ENCODE peak calls at places on chromosomes 3 and 15, in eight cellular contexts. Q is colonic mucosa, W is left ventricle myocardium inferior, S is kidney, U is upper lobe of right lung, D is mammary epithelial cell, Y is right lobe of liver, K is neural crest cell. H is an unnamed sample.

GRCh38 chr3:77392181-77392580 is 352.3 kb downstream of the ROBO2 start:
- DNase-seq in Q (no peak), W (no peak), S (no peak), U (no peak), D (no peak), Y (no peak), K (no peak), H (no peak)

GRCh38 chr3:192467230-192468186 is 259.8 kb downstream of the FGF12 start:
- DNase-seq in Q (peak; percentile 45), W (no peak), S (peak; percentile 62), U (no peak), D (peak; percentile 47), Y (peak; percentile 60), K (peak; percentile 54), H (peak; percentile 28)

GRCh38 chr3:11563749-11564148 is 80.0 kb downstream of the VGLL4 start:
- DNase-seq in Q (no peak), W (no peak), S (peak; percentile 55), U (no peak), D (no peak), Y (no peak), K (no peak), H (no peak)

GRCh38 chr15:25790003-25790660 is 73.0 kb downstream of the ATP10A start:
- DNase-seq in Q (peak; percentile 42), W (peak; percentile 55), S (peak; percentile 64), U (peak; percentile 23), D (no peak), Y (no peak), K (no peak), H (no peak)

GRCh38 chr15:90571063-90571541 is 41.4 kb downstream of the CRTC3 start:
- DNase-seq in Q (peak; percentile 85), W (peak; percentile 38), S (no peak), U (no peak), D (no peak), Y (no peak), K (no peak), H (no peak)

GRCh38 chr15:29272219-29272618 is 2.6 kb upstream of the NSMCE3 start:
- DNase-seq in Q (no peak), W (no peak), S (no peak), U (no peak), D (no peak), Y (no peak), K (no peak), H (no peak)

GRCh38 chr15:88113909-88114308 is 142.6 kb downstream of the NTRK3 start:
- DNase-seq in Q (no peak), W (no peak), S (no peak), U (no peak), D (no peak), Y (no peak), K (no peak), H (no peak)

GRCh38 chr15:70201376-70201775 is 103.7 kb upstream of the TLE3 start:
- DNase-seq in Q (no peak), W (no peak), S (no peak), U (peak; percentile 13), D (no peak), Y (no peak), K (no peak), H (no peak)

GRCh38 chr3:176514297-176514696 is 683.0 kb downstream of the TBL1XR1 start:
- DNase-seq in Q (no peak), W (no peak), S (no peak), U (no peak), D (peak; percentile 32), Y (no peak), K (no peak), H (peak; percentile 3)

GRCh38 chr3:58487140-58487886 is 4.6 kb upstream of the KCTD6 start:
- DNase-seq in Q (no peak), W (peak; percentile 27), S (peak; percentile 68), U (no peak), D (peak; percentile 71), Y (peak; percentile 66), K (no peak), H (no peak)

GRCh38 chr15:25899870-25900269 is 36.7 kb upstream of the ATP10A start:
- DNase-seq in Q (no peak), W (no peak), S (no peak), U (no peak), D (no peak), Y (no peak), K (no peak), H (no peak)

GRCh38 chr3:139797724-139798343 is 120.1 kb upstream of the NMNAT3 start:
- DNase-seq in Q (peak; percentile 20), W (no peak), S (no peak), U (no peak), D (peak; percentile 24), Y (no peak), K (peak; percentile 65), H (peak; percentile 9)

GRCh38 chr3:31462050-31462569 is 70.6 kb upstream of the STT3B start:
- DNase-seq in Q (peak; percentile 47), W (no peak), S (no peak), U (no peak), D (peak; percentile 33), Y (no peak), K (no peak), H (peak; percentile 54)

GRCh38 chr15:91807122-91807521 is 46.4 kb upstream of the SLCO3A1 start:
- DNase-seq in Q (no peak), W (no peak), S (no peak), U (no peak), D (no peak), Y (no peak), K (no peak), H (no peak)

GRCh38 chr3:194470615-194471014 is 16.2 kb downstream of the ATP13A3 start:
- DNase-seq in Q (no peak), W (no peak), S (no peak), U (no peak), D (no peak), Y (no peak), K (no peak), H (no peak)

GRCh38 chr15:91853501-91853967 is at the start of gene SLCO3A1:
- DNase-seq in Q (peak; percentile 75), W (peak; percentile 86), S (peak; percentile 92), U (peak; percentile 93), D (peak; percentile 72), Y (peak; percentile 69), K (peak; percentile 45), H (peak; percentile 45)

GRCh38 chr3:126407412-126408044 is 12.8 kb downstream of the CFAP100 start:
- DNase-seq in Q (peak; percentile 8), W (no peak), S (no peak), U (no peak), D (no peak), Y (no peak), K (no peak), H (no peak)
- TF ChIP-seq CTCF in Q (no peak), W (no peak), S (no peak), U (no peak), D (no peak), Y (no peak), K (no peak), H (no peak)

GRCh38 chr15:71802770-71803169 is 7.6 kb upstream of the NR2E3 start:
- DNase-seq in Q (no peak), W (no peak), S (no peak), U (no peak), D (no peak), Y (no peak), K (no peak), H (peak; percentile 49)
- TF ChIP-seq CTCF in Q (peak; percentile 12), W (peak; percentile 37), S (peak; percentile 20), U (no peak), D (peak; percentile 25), Y (peak; percentile 48), K (peak; percentile 50), H (peak; percentile 68)

GRCh38 chr3:102087236-102087635 is 237.9 kb downstream of the NFKBIZ start:
- DNase-seq in Q (no peak), W (no peak), S (no peak), U (no peak), D (no peak), Y (no peak), K (no peak), H (no peak)
- TF ChIP-seq CTCF in Q (no peak), W (no peak), S (no peak), U (no peak), D (no peak), Y (no peak), K (no peak), H (no peak)

GRCh38 chr3:108610651-108611050 is 21.1 kb downstream of the DZIP3 start:
- DNase-seq in Q (no peak), W (no peak), S (no peak), U (no peak), D (no peak), Y (no peak), K (no peak), H (no peak)
- TF ChIP-seq CTCF in Q (no peak), W (no peak), S (no peak), U (no peak), D (no peak), Y (no peak), K (no peak), H (no peak)

H was measured in GM13977.